ENCODE peak calls at places on chromosomes 7 and 10, in five cellular contexts. L is tibial nerve, U is psoas muscle, Z is upper lobe of right lung, O is spleen. C is an unnamed sample.

GRCh38 chr10:97687785-97688781 is 1.0 kb upstream of the AVPI1 start:
- DNase-seq in L (no peak), U (peak), Z (no peak), O (peak), C (no peak)

GRCh38 chr7:156019308-156019707 is 207.0 kb upstream of the SHH start:
- DNase-seq in L (no peak), U (no peak), Z (no peak), O (no peak), C (no peak)

GRCh38 chr7:139587535-139587934 is 64.0 kb downstream of the CLEC2L start:
- DNase-seq in L (no peak), U (no peak), Z (no peak), O (no peak), C (no peak)

GRCh38 chr7:146499970-146500369 is 383.4 kb downstream of the CNTNAP2 start:
- DNase-seq in L (no peak), U (no peak), Z (no peak), O (no peak), C (no peak)

GRCh38 chr10:72337039-72337629 is 17.6 kb downstream of the DNAJB12 start:
- DNase-seq in L (peak), U (peak), Z (peak), O (peak), C (peak)

GRCh38 chr7:137335814-137336213 is 7.7 kb downstream of the PTN start:
- DNase-seq in L (no peak), U (no peak), Z (no peak), O (no peak), C (no peak)

GRCh38 chr7:43112088-43112940 is at the start of gene HECW1:
- DNase-seq in L (no peak), U (no peak), Z (no peak), O (no peak), C (no peak)

GRCh38 chr10:79331709-79332108 is 15.6 kb upstream of the PPIF start:
- DNase-seq in L (no peak), U (no peak), Z (no peak), O (peak), C (no peak)

GRCh38 chr7:122858310-122858709 is 27.9 kb downstream of the CADPS2 start:
- DNase-seq in L (no peak), U (no peak), Z (no peak), O (no peak), C (no peak)

GRCh38 chr7:24419070-24419469 is 135.1 kb downstream of the NPY start:
- DNase-seq in L (no peak), U (no peak), Z (no peak), O (no peak), C (no peak)

GRCh38 chr7:1536768-1537630 is 6.5 kb downstream of the MAFK start:
- DNase-seq in L (peak), U (peak), Z (peak), O (peak), C (peak)

GRCh38 chr10:132464256-132465192 is 67.5 kb downstream of the PWWP2B start:
- DNase-seq in L (peak), U (peak), Z (peak), O (peak), C (peak)

GRCh38 chr10:48332166-48332870 is 25.8 kb downstream of the MAPK8 start:
- DNase-seq in L (no peak), U (no peak), Z (no peak), O (no peak), C (no peak)

GRCh38 chr10:28139138-28139537 is 140.3 kb upstream of the ODAD2 start:
- DNase-seq in L (no peak), U (no peak), Z (no peak), O (no peak), C (no peak)

GRCh38 chr10:1661416-1661815 is 75.9 kb downstream of the ADARB2 start:
- DNase-seq in L (no peak), U (no peak), Z (no peak), O (no peak), C (no peak)

GRCh38 chr10:71985542-71986250 is 21.5 kb downstream of the CHST3 start:
- DNase-seq in L (no peak), U (no peak), Z (no peak), O (no peak), C (no peak)

GRCh38 chr10:58477122-58477521 is 35.5 kb upstream of the BICC1 start:
- DNase-seq in L (no peak), U (peak), Z (no peak), O (no peak), C (no peak)

GRCh38 chr7:7913506-7913905 is 55.1 kb upstream of the GLCCI1 start:
- DNase-seq in L (no peak), U (no peak), Z (no peak), O (no peak), C (no peak)

GRCh38 chr7:40220421-40220911 is 85.7 kb downstream of the SUGCT start:
- DNase-seq in L (no peak), U (no peak), Z (no peak), O (no peak), C (no peak)

GRCh38 chr7:19834566-19834965 is 61.1 kb upstream of the TMEM196 start:
- DNase-seq in L (no peak), U (no peak), Z (no peak), O (no peak), C (no peak)

GRCh38 chr10:132697568-132698200 is 88.3 kb downstream of the NKX6-2 start:
- DNase-seq in L (no peak), U (no peak), Z (peak), O (peak), C (no peak)

GRCh38 chr10:122417667-122418066 is 36.8 kb upstream of the ARMS2 start:
- DNase-seq in L (no peak), U (no peak), Z (no peak), O (no peak), C (no peak)

GRCh38 chr7:85033263-85033662 is 153.6 kb downstream of the SEMA3D start:
- DNase-seq in L (no peak), U (no peak), Z (no peak), O (no peak), C (no peak)

GRCh38 chr7:103799298-103799697 is 190.2 kb downstream of the RELN start:
- DNase-seq in L (no peak), U (no peak), Z (no peak), O (no peak), C (no peak)

DNA sequence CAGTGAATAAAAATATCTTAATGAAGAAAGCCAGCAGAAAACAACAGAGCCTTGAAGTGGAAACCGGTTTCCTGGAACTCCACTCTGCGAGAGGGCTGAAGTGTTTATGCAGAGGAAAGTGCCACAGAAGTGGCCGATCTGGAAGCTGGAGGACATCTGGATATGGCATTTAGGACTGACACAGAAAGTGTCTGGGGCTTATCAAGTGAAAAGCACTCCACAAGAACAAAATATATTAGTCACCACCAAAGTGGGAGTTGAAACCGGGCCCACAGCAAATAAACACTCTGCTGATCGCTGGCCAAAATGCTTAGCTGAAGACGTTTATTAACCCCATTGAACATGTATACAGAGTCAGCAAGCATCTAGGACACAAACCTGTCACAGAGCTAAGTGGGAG is 7.8 kb downstream of the NOD1 start:
- DNase-seq in L (no peak), U (no peak), Z (no peak), O (no peak), C (peak)
- H3K4me3 ChIP-seq in L (no peak), U (no peak), Z (no peak), O (no peak), C (no peak)

GRCh38 chr7:4817178-4817905 is 41.9 kb downstream of the AP5Z1 start:
- DNase-seq in L (no peak), U (no peak), Z (no peak), O (no peak), C (no peak)

GRCh38 chr7:4819450-4820404 is 42.1 kb downstream of the PAPOLB start:
- DNase-seq in L (no peak), U (peak), Z (peak), O (peak), C (no peak)

GRCh38 chr7:4816419-4817080 is 41.1 kb downstream of the AP5Z1 start:
- DNase-seq in L (no peak), U (no peak), Z (no peak), O (no peak), C (no peak)

GRCh38 chr7:4820405-4820967 is 41.3 kb downstream of the PAPOLB start:
- DNase-seq in L (no peak), U (peak), Z (no peak), O (peak), C (no peak)

DNA sequence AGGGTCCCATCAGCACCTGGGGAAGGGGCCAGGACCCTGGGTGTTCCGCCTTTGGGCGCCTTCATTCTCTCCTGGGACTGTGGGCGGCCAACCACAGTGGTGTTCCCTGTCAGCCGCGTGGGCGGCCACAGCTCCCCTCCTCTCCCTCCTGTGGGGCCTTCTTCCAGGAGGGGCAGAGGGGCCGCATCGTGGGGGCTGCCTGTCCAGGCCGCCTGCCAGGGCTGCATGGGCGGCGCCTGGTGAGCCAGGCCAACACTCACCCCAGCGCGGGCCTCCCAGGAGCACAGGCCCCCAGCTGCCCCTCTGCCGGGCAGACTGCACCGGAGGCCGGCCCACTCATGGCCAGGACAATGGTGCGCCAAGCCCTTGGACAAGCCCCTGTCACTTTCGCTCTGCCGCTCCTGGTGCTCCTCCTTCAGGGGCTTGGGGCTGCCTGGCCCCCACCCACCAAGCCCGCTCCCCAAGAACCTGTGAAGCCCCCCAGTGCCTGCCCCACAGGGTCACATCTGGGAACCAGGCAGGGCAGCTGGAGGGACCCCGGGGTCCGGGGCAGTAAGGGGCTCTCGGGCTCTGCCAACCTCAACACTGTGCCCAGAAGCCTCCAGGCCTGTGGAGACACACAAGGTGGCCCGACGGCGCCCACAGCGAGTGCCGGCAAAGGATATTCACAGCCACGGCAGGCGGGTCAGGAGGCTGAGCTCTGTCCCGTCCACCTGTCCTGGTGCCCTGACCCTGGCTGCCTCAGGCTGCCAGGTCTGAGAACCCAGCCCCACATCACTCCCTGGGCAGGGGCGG is 42.8 kb downstream of the AP5Z1 start:
- DNase-seq in L (no peak), U (no peak), Z (peak), O (peak), C (no peak)
- H3K27ac ChIP-seq in L (peak), U (no peak), Z (no peak), O (no peak), C (no peak)

GRCh38 chr7:55066479-55066878 is 47.7 kb downstream of the EGFR start:
- DNase-seq in L (no peak), U (no peak), Z (no peak), O (no peak), C (no peak)
- H3K4me3 ChIP-seq in L (no peak), U (peak), Z (no peak), O (no peak), C (no peak)

DNA sequence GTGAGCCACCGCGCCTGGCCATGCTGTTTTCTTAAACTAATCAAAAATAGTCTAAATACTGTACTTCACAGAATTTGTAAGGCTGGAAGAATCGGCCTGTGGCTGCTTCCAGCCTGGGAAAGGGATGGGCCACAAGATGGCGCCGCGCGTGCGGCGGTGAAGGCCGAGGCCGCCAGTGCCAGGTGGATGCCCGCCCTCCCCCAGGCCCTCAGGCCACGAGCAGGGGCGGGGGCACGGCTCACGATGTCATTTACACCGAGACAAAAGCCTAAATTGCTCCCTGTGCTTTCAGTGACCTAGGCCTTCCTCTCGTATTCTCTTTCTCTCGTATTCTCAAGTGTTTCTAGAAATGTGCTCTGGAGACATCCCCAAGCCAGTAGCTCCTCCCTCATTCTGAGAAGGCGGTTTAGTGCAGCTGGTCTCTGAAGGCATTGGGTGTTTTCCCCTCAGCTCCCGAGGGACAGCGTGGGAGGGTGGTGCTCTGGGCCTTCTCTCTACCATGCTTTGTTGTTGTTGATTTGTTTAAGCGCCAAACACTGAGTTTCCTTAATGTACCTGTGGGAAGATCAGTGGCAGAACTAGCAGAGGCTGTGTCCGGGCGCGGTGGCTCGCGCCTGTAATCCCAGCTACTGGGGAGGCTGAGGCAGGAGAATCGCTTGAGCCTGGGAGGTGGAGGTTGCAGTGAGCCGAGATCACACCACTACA is 68.4 kb downstream of the CDC123 start:
- DNase-seq in L (peak), U (peak), Z (peak), O (peak), C (peak)
- H3K27ac ChIP-seq in L (peak), U (no peak), Z (no peak), O (peak), C (peak)

GRCh38 chr7:154868901-154869300 is 134.0 kb downstream of the PAXIP1 start:
- DNase-seq in L (no peak), U (no peak), Z (peak), O (peak), C (no peak)
- H3K4me3 ChIP-seq in L (no peak), U (no peak), Z (no peak), O (no peak), C (no peak)

GRCh38 chr10:12606461-12606860 is 257.1 kb downstream of the CAMK1D start:
- DNase-seq in L (no peak), U (no peak), Z (no peak), O (no peak), C (peak)
- H3K27ac ChIP-seq in L (peak), U (no peak), Z (no peak), O (peak), C (peak)

GRCh38 chr10:52378124-52378523 is 64.0 kb downstream of the DKK1 start:
- DNase-seq in L (no peak), U (no peak), Z (no peak), O (no peak), C (no peak)
- H3K4me3 ChIP-seq in L (no peak), U (no peak), Z (no peak), O (no peak), C (no peak)

DNA sequence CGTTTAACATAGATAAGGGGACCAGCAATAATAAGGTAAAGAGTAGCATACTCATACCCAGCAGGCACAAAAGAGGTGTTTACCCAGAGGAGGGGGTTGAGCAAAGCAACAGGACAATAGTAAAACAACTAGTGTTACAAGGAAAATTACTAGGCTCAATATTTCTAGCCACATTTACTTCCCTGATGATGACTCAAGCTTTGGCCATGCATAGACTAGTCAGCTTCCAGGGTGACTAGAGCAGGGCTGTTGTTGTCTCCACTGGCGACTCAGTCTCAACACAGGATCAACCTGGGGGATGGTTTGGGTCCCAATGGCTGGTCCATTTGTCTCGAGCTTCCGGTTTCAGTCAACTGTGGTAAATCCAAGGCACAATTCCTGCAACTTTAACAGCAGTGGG is 217.7 kb upstream of the KCND2 start:
- DNase-seq in L (no peak), U (no peak), Z (no peak), O (no peak), C (no peak)
- H3K27ac ChIP-seq in L (no peak), U (no peak), Z (no peak), O (no peak), C (no peak)

GRCh38 chr10:29746080-29746797 is 111.5 kb upstream of the SVIL start:
- DNase-seq in L (no peak), U (no peak), Z (no peak), O (no peak), C (no peak)
- H3K4me3 ChIP-seq in L (no peak), U (no peak), Z (no peak), O (no peak), C (no peak)